ENCODE peak calls at places on chromosomes 1 and 21, in seven cellular contexts. V is EH; S is activated naive CD4-positive, alpha-beta T cell; C is HEK293T; J is activated T-cell treated with anti-CD3 and anti-CD28 coated beads for 1 hour; O is HAP-1; X is pons. H is an unnamed sample.
A peak's percentile ranks its signal among the peaks of the same experiment; 100 is the strongest.

GRCh38 chr1:21020151-21020550 is 156.5 kb downstream of the EIF4G3 start:
- DNase-seq in S (no peak), C (no peak), J (no peak), V (peak; percentile 54), O (no peak), X (no peak), H (no peak)

GRCh38 chr1:36125129-36125991 is at the start of gene COL8A2:
- DNase-seq in S (no peak), C (no peak), V (peak; percentile 14), O (no peak), J (no peak), X (no peak), H (no peak)

GRCh38 chr1:208155243-208155642 is 88.9 kb downstream of the PLXNA2 start:
- DNase-seq in V (no peak), S (no peak), X (no peak), C (no peak), O (no peak), J (no peak), H (no peak)

GRCh38 chr1:1121611-1122077 is 5.8 kb upstream of the C1orf159 start:
- DNase-seq in V (no peak), X (no peak), O (no peak), S (no peak), J (no peak), C (no peak), H (no peak)

GRCh38 chr1:32180186-32181060 is 948 bp downstream of the TXLNA start:
- DNase-seq in V (peak; percentile 79), J (no peak), C (peak; percentile 72), X (no peak), S (no peak), O (peak; percentile 4), H (peak; percentile 43)

GRCh38 chr1:172399369-172400072 is 21.0 kb upstream of the C1orf105 start:
- DNase-seq in J (no peak), S (no peak), C (peak; percentile 11), V (peak; percentile 98), O (peak; percentile 22), X (peak; percentile 93), H (peak; percentile 88)

GRCh38 chr1:165129568-165130164 is 226.8 kb downstream of the LMX1A start:
- DNase-seq in J (no peak), S (no peak), O (peak; percentile 38), V (peak; percentile 44), C (peak; percentile 80), X (peak; percentile 80), H (peak; percentile 83)

GRCh38 chr1:77370588-77371306 is 88.9 kb downstream of the AK5 start:
- DNase-seq in S (no peak), O (no peak), C (no peak), V (peak; percentile 98), J (no peak), X (peak; percentile 53), H (no peak)

GRCh38 chr1:43754892-43755291 is 47.6 kb downstream of the ST3GAL3 start:
- DNase-seq in J (no peak), S (no peak), V (no peak), C (no peak), O (no peak), X (no peak), H (no peak)

GRCh38 chr1:233334092-233334491 is 6.6 kb downstream of the MAP3K21 start:
- DNase-seq in O (no peak), J (no peak), S (no peak), V (no peak), C (no peak), X (no peak), H (no peak)

GRCh38 chr1:205772607-205773032 is 2.7 kb downstream of the RAB29 start:
- DNase-seq in V (peak; percentile 26), X (no peak), S (no peak), O (no peak), C (no peak), J (no peak), H (no peak)

GRCh38 chr1:40532844-40533424 is 1.5 kb downstream of the ZNF684 start:
- DNase-seq in O (peak; percentile 65), S (no peak), C (peak; percentile 54), V (peak; percentile 59), X (peak; percentile 60), J (no peak), H (peak; percentile 53)

GRCh38 chr21:19463966-19464365 is 1060.4 kb upstream of the TMPRSS15 start:
- DNase-seq in V (no peak), J (no peak), C (no peak), O (no peak), S (no peak), X (no peak), H (no peak)

GRCh38 chr1:200415693-200416593 is 6.1 kb upstream of the ZNF281 start:
- DNase-seq in S (no peak), O (no peak), C (no peak), X (no peak), J (no peak), V (peak; percentile 98), H (no peak)

GRCh38 chr21:42498012-42498411 is 2.0 kb upstream of the RSPH1 start:
- DNase-seq in S (no peak), C (no peak), V (no peak), X (no peak), O (no peak), J (no peak), H (no peak)

GRCh38 chr1:39832294-39832693 is 43.6 kb upstream of the BMP8B start:
- DNase-seq in S (no peak), O (no peak), X (no peak), C (no peak), V (no peak), J (no peak), H (no peak)

GRCh38 chr1:161440312-161440894 is 64.9 kb upstream of the FCGR2A start:
- DNase-seq in V (peak; percentile 72), S (no peak), C (peak; percentile 81), O (peak; percentile 64), X (peak; percentile 32), J (peak; percentile 41), H (peak; percentile 37)

GRCh38 chr1:70922196-70922595 is 125.4 kb downstream of the PTGER3 start:
- DNase-seq in O (no peak), C (no peak), X (no peak), J (no peak), S (no peak), V (no peak), H (no peak)

GRCh38 chr21:39542736-39543135 is 70.0 kb upstream of the B3GALT5 start:
- DNase-seq in J (no peak), C (no peak), V (no peak), S (no peak), O (no peak), X (no peak), H (no peak)

GRCh38 chr1:193520472-193520871 is 334.1 kb upstream of the B3GALT2 start:
- DNase-seq in J (no peak), X (no peak), C (no peak), O (no peak), S (no peak), V (peak; percentile 18), H (no peak)

GRCh38 chr1:173354937-173355280 is 122.2 kb upstream of the PRDX6 start:
- DNase-seq in C (no peak), O (no peak), X (no peak), V (no peak), S (no peak), J (no peak), H (no peak)

GRCh38 chr1:114490235-114490634 is 20.8 kb downstream of the TRIM33 start:
- DNase-seq in S (no peak), X (no peak), V (peak; percentile 22), J (no peak), O (peak; percentile 42), C (no peak), H (no peak)

GRCh38 chr1:207828485-207829158 is 76.8 kb downstream of the CD46 start:
- DNase-seq in V (peak; percentile 92), S (no peak), J (peak; percentile 35), C (peak; percentile 80), O (peak; percentile 34), X (peak; percentile 98), H (peak; percentile 92)

GRCh38 chr1:85975770-85976386 is 180.7 kb downstream of the COL24A1 start:
- DNase-seq in V (no peak), O (no peak), X (no peak), J (no peak), S (no peak), C (no peak), H (no peak)

H was measured in Ammon's horn.